ENCODE peak calls at places on chromosomes 5 and 9, in seven cellular contexts. F is AG04450, I is BJ, P is HFFc6, Z is PC-9, R is psoas muscle, T is adrenal gland. B is an unnamed sample.

GRCh38 chr9:125994066-125994943 is 247.1 kb downstream of the PBX3 start:
- DNase-seq in F (no peak), I (no peak), P (no peak), Z (no peak), R (no peak), T (no peak), B (no peak)

GRCh38 chr9:113594484-113595299 is 131.2 kb downstream of the RGS3 start:
- DNase-seq in F (no peak), I (no peak), P (no peak), Z (no peak), R (no peak), T (peak; percentile 80), B (no peak)

GRCh38 chr5:54990751-54991349 is 5.5 kb upstream of the ESM1 start:
- DNase-seq in F (peak; percentile 30), I (peak; percentile 87), P (peak; percentile 90), Z (no peak), R (no peak), T (no peak), B (no peak)

GRCh38 chr5:96817496-96817895 is 9.8 kb upstream of the ERAP1 start:
- DNase-seq in F (no peak), I (no peak), P (no peak), Z (no peak), R (no peak), T (no peak), B (no peak)

GRCh38 chr5:111960466-111961215 is 203.6 kb upstream of the NREP start:
- DNase-seq in F (no peak), I (no peak), P (peak; percentile 47), Z (no peak), R (no peak), T (no peak), B (no peak)

GRCh38 chr5:175654807-175655206 is 3.1 kb upstream of the HRH2 start:
- DNase-seq in F (no peak), I (no peak), P (no peak), Z (no peak), R (no peak), T (no peak), B (no peak)

GRCh38 chr5:143583385-143583784 is 179.9 kb upstream of the NR3C1 start:
- DNase-seq in F (no peak), I (no peak), P (no peak), Z (no peak), R (no peak), T (no peak), B (no peak)

GRCh38 chr9:98654247-98654646 is 54.5 kb downstream of the GABBR2 start:
- DNase-seq in F (no peak), I (peak; percentile 70), P (peak; percentile 92), Z (no peak), R (no peak), T (no peak), B (no peak)

GRCh38 chr5:54656261-54656728 is 138.7 kb downstream of the SNX18 start:
- DNase-seq in F (no peak), I (no peak), P (no peak), Z (no peak), R (no peak), T (no peak), B (no peak)

GRCh38 chr5:146751781-146752401 is 126.7 kb downstream of the PPP2R2B start:
- DNase-seq in F (no peak), I (no peak), P (no peak), Z (no peak), R (no peak), T (no peak), B (no peak)

GRCh38 chr9:71446499-71447411 is 321.6 kb downstream of the CEMIP2 start:
- DNase-seq in F (peak; percentile 8), I (peak; percentile 6), P (peak; percentile 21), Z (peak; percentile 11), R (peak; percentile 12), T (peak; percentile 38), B (peak; percentile 86)

GRCh38 chr9:127662617-127663016 is 44.2 kb upstream of the CFAP157 start:
- DNase-seq in F (no peak), I (no peak), P (no peak), Z (no peak), R (no peak), T (no peak), B (no peak)

GRCh38 chr5:16025681-16026080 is 153.9 kb downstream of the MARCHF11 start:
- DNase-seq in F (no peak), I (peak; percentile 66), P (no peak), Z (no peak), R (no peak), T (no peak), B (no peak)

GRCh38 chr5:10333154-10334006 is 20.1 kb upstream of the MARCHF6 start:
- DNase-seq in F (no peak), I (no peak), P (no peak), Z (peak; percentile 67), R (peak; percentile 54), T (peak; percentile 47), B (peak; percentile 62)

GRCh38 chr9:121902483-121903135 is 190.5 kb downstream of the TTLL11 start:
- DNase-seq in F (peak; percentile 97), I (peak; percentile 100), P (peak; percentile 99), Z (no peak), R (no peak), T (no peak), B (no peak)

GRCh38 chr5:27511061-27511460 is 472.7 kb upstream of the CDH9 start:
- DNase-seq in F (no peak), I (no peak), P (no peak), Z (no peak), R (no peak), T (no peak), B (no peak)

GRCh38 chr5:135234242-135235000 is 164.6 kb downstream of the MACROH2A1 start:
- DNase-seq in F (no peak), I (no peak), P (no peak), Z (no peak), R (no peak), T (no peak), B (peak; percentile 9)

GRCh38 chr5:76326559-76327351 is 76.3 kb upstream of the IQGAP2 start:
- DNase-seq in F (no peak), I (no peak), P (no peak), Z (no peak), R (no peak), T (no peak), B (peak; percentile 80)

GRCh38 chr5:140351609-140352334 is 5.4 kb upstream of the HBEGF start:
- DNase-seq in F (no peak), I (no peak), P (peak; percentile 69), Z (peak; percentile 54), R (no peak), T (peak; percentile 67), B (no peak)

DNA sequence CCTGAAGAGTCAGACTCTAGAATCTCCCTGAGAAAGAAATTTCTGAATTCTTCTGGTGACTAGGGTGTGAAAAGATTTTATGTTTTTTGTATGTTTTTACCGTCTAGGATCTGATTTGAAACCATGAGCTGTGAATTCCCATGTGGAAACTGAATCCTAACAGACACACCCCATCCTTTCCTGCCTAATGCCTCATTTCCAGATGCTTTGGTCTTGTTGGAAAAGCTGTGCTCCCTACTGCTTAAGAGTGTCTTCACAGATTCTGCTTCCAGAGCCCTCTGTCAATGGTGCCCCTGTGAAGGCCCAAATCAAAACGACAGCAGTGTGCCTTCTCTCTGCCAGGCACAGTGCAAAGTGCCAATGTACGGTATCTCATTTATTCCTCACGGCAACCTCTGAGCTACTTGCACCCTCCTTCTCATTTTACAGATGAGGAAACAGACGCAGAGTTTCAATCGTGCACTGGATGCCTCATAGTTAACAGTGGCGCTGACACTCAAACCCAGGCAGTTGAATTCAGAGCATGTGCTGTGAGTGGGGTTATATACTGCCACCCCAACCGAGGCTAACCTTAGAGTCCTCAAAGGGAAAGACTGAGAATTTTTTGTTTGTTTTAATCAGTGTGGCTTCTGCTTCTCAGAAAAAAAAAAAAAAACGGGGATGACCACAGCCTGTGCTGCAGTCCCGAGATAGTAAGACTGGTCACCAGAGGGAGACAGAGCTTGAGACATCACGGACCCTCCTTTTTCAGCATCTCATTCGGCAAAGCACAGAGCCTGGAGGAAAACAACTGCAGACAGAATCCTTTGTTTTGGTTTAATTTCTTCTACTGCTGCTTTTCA is 188.4 kb downstream of the SNCAIP start:
- DNase-seq in F (peak; percentile 24), I (no peak), P (peak; percentile 53), Z (peak; percentile 26), R (peak; percentile 13), T (peak; percentile 18), B (peak; percentile 41)
- TF ChIP-seq CTCF in F (peak; percentile 70), I (peak; percentile 73), P (peak; percentile 79), Z (peak; percentile 58), R (peak; percentile 35), T (peak; percentile 25), B (peak; percentile 45)

GRCh38 chr9:117413346-117414219 is 1.3 kb downstream of the ASTN2 start:
- DNase-seq in F (no peak), I (no peak), P (no peak), Z (no peak), R (no peak), T (no peak), B (peak; percentile 84)
- TF ChIP-seq CTCF in F (no peak), I (no peak), P (no peak), Z (no peak), R (no peak), T (no peak), B (peak; percentile 49)

DNA sequence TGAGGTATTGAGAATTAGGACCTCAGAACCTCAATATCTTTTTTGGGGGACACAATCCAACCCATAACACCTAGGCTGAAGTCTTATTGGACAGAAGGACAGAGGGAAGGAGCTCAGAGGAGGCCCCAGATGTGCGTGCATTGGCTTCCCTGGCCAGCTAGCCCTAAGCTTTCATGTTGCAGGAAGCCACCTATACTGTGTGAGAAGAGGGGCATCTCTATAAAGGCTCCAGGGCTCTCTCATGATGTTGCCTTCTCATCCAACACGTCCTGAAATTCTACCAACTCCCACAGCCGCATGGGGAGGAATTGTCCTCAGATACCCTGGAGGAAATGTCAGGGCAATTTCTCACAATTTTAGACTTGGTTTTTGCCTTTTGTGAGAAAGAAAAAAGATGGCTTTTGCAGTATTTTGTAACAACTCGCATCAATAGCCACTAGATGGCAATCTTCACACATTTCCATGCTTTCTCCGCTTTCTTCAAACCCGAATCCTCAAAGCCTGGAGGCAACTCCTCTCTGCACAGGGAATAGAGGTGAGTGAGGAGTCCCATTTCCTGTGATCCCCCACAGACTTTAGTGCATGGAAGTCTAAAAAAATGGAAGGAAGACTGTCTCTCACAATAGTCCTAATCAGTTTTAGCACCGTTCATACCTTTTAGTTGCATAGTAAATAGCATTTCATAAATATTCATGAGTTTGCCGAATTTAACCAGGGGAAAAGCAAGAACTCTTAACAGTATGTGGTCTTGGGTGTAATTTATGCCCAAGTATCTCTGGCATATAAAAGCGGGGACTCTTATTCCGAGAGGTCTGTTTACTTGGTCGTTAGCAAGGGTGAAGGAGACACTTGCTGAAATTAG is 7.4 kb upstream of the PPP3R2 start:
- DNase-seq in F (peak; percentile 16), I (no peak), P (peak; percentile 43), Z (peak; percentile 15), R (no peak), T (peak; percentile 24), B (no peak)
- TF ChIP-seq CTCF in F (peak; percentile 76), I (peak; percentile 65), P (peak; percentile 85), Z (peak; percentile 72), R (peak; percentile 57), T (peak; percentile 50), B (peak; percentile 82)

GRCh38 chr5:7808998-7809397 is 41.9 kb downstream of the CFAP90 start:
- DNase-seq in F (no peak), I (no peak), P (no peak), Z (no peak), R (no peak), T (no peak), B (no peak)

GRCh38 chr5:7802855-7803254 is 48.1 kb downstream of the CFAP90 start:
- DNase-seq in F (no peak), I (no peak), P (no peak), Z (no peak), R (peak; percentile 22), T (no peak), B (no peak)

GRCh38 chr5:7801898-7802614 is 48.9 kb downstream of the CFAP90 start:
- DNase-seq in F (no peak), I (no peak), P (no peak), Z (no peak), R (no peak), T (no peak), B (no peak)

GRCh38 chr5:7805379-7805778 is 45.6 kb downstream of the CFAP90 start:
- DNase-seq in F (no peak), I (no peak), P (no peak), Z (peak; percentile 23), R (no peak), T (no peak), B (peak; percentile 41)
- TF ChIP-seq CTCF in F (no peak), I (peak; percentile 29), P (peak; percentile 54), Z (peak; percentile 45), R (no peak), T (no peak), B (peak; percentile 31)